ENCODE peak calls at places on chromosomes 12 and 14, in ten cellular contexts. O, H, J, D, A, T, R, F, C and I are unnamed samples.

GRCh38 chr12:1927051-1927680 is 8.7 kb upstream of the CACNA2D4 start:
- DNase-seq in O (no peak), H (no peak), J (no peak), D (no peak), A (no peak), T (no peak), R (no peak), F (no peak), C (no peak), I (no peak)

GRCh38 chr12:113933201-113933786 is 32.8 kb downstream of the RBM19 start:
- DNase-seq in O (no peak), H (no peak), J (peak), D (peak), A (no peak), T (no peak), R (peak), F (peak), C (no peak), I (no peak)

GRCh38 chr14:23550131-23550826 is 1.3 kb downstream of the ZFHX2 start:
- DNase-seq in O (no peak), H (no peak), J (no peak), D (no peak), A (no peak), T (no peak), R (no peak), F (no peak), C (no peak), I (no peak)

GRCh38 chr12:29581641-29582040 is 84.2 kb upstream of the OVCH1 start:
- DNase-seq in O (peak), H (no peak), J (no peak), D (no peak), A (no peak), T (no peak), R (no peak), F (no peak), C (no peak), I (no peak)

GRCh38 chr14:24816011-24816928 is 182.3 kb upstream of the GZMB start:
- DNase-seq in O (no peak), H (peak), J (no peak), D (no peak), A (peak), T (no peak), R (peak), F (no peak), C (no peak), I (no peak)

GRCh38 chr14:58149196-58149595 is 2.8 kb downstream of the ARMH4 start:
- DNase-seq in O (no peak), H (no peak), J (no peak), D (no peak), A (no peak), T (no peak), R (no peak), F (no peak), C (no peak), I (no peak)

GRCh38 chr12:18546399-18546798 is 191.4 kb downstream of the PLCZ1 start:
- DNase-seq in O (no peak), H (no peak), J (no peak), D (no peak), A (no peak), T (no peak), R (peak), F (no peak), C (peak), I (no peak)

GRCh38 chr12:47989023-47989417 is 15.3 kb downstream of the COL2A1 start:
- DNase-seq in O (no peak), H (peak), J (no peak), D (no peak), A (peak), T (no peak), R (no peak), F (no peak), C (no peak), I (no peak)

GRCh38 chr12:91577586-91578539 is 395.2 kb upstream of the DCN start:
- DNase-seq in O (peak), H (no peak), J (no peak), D (no peak), A (no peak), T (no peak), R (peak), F (no peak), C (no peak), I (no peak)

GRCh38 chr14:53227154-53227718 is 74.1 kb upstream of the DDHD1 start:
- DNase-seq in O (no peak), H (no peak), J (no peak), D (no peak), A (no peak), T (no peak), R (no peak), F (no peak), C (no peak), I (no peak)
- TF ChIP-seq CTCF in O (no peak), H (no peak), J (no peak), D (no peak), A (no peak), T (no peak), R (no peak), F (no peak), C (no peak), I (no peak)

GRCh38 chr14:54724123-54724522 is 157.2 kb downstream of the SAMD4A start:
- DNase-seq in O (no peak), H (no peak), J (no peak), D (no peak), A (no peak), T (no peak), R (no peak), F (no peak), C (no peak), I (no peak)

GRCh38 chr14:54719406-54719805 is 152.5 kb downstream of the SAMD4A start:
- DNase-seq in O (no peak), H (no peak), J (no peak), D (no peak), A (no peak), T (no peak), R (no peak), F (no peak), C (no peak), I (no peak)

GRCh38 chr14:54725998-54726397 is 159.1 kb downstream of the SAMD4A start:
- DNase-seq in O (no peak), H (no peak), J (no peak), D (no peak), A (no peak), T (no peak), R (no peak), F (no peak), C (no peak), I (no peak)

GRCh38 chr14:54724772-54725325 is 157.9 kb downstream of the SAMD4A start:
- DNase-seq in O (no peak), H (no peak), J (no peak), D (no peak), A (no peak), T (no peak), R (no peak), F (no peak), C (no peak), I (no peak)

DNA sequence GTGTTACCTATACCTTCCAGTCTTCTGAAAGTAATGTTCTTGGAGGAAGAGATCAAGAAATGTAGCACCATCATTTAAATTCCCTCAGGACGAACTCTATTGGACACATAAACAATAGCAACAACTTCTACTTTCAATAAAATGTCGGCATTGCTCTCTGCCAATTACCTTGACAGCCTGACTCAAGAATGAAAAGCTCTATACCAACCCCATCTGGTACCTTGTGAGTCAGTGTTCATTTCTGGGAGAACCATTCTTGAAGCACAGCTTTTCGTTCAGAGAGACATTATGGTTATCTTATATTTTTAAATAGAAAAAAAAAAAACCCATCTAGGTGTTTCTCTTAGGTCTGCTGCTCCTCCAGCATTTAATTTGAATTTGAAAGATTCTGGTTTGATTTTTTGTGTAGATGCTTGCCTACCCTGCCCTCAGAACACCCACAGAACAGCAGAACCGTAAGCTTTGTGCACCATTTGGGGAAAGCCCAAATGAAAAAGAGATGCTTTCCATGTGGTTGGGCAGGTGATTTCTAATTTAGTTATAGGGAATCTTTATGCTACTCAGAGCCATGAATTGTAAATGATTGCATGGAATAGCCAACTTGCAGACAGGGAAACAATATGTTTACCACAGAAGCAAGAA is 156.0 kb downstream of the SAMD4A start:
- DNase-seq in O (peak), H (no peak), J (no peak), D (no peak), A (no peak), T (no peak), R (peak), F (peak), C (no peak), I (no peak)
- TF ChIP-seq CTCF in O (peak), H (no peak), J (no peak), D (peak), A (no peak), T (no peak), R (peak), F (peak), C (no peak), I (no peak)

GRCh38 chr12:120855823-120856589 is 48.2 kb downstream of the SPPL3 start:
- DNase-seq in O (no peak), H (no peak), J (no peak), D (no peak), A (no peak), T (no peak), R (no peak), F (no peak), C (no peak), I (no peak)

GRCh38 chr12:120853188-120853587 is 51.0 kb downstream of the SPPL3 start:
- DNase-seq in O (no peak), H (no peak), J (no peak), D (no peak), A (no peak), T (no peak), R (no peak), F (no peak), C (no peak), I (no peak)

GRCh38 chr12:120854804-120855203 is 49.4 kb downstream of the SPPL3 start:
- DNase-seq in O (no peak), H (no peak), J (no peak), D (no peak), A (no peak), T (no peak), R (no peak), F (no peak), C (no peak), I (no peak)

GRCh38 chr12:120858306-120859088 is 45.7 kb downstream of the SPPL3 start:
- DNase-seq in O (peak), H (no peak), J (no peak), D (no peak), A (no peak), T (no peak), R (no peak), F (no peak), C (no peak), I (no peak)

DNA sequence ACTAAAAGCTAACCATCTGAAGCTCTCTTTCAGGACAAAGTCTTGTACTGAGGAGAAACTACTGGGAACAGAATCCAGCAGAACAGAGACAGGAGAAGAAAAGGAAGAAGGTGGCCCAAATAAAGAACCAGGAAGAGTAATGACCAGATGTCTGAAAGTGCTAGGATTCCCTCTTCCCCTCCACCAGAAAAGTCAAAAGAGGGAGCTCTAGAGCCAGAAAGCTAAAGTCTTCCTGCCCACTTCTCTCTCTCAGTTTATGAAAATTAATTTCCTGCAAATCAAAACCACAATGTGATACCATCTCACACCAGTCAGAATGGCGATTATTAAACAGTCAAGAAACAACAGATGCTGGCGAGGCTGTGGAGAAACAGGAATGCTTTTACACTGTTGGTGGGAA is 47.2 kb downstream of the SPPL3 start:
- DNase-seq in O (no peak), H (no peak), J (no peak), D (no peak), A (no peak), T (no peak), R (peak), F (no peak), C (no peak), I (no peak)
- TF ChIP-seq CTCF in O (no peak), H (no peak), J (no peak), D (no peak), A (no peak), T (no peak), R (peak), F (peak), C (peak), I (no peak)

GRCh38 chr14:64775081-64775777 is 71.0 kb downstream of the PLEKHG3 start:
- DNase-seq in O (no peak), H (no peak), J (no peak), D (no peak), A (no peak), T (no peak), R (no peak), F (no peak), C (no peak), I (no peak)
- TF ChIP-seq CTCF in O (no peak), H (no peak), J (no peak), D (no peak), A (no peak), T (no peak), R (no peak), F (no peak), C (no peak), I (no peak)

GRCh38 chr12:52172956-52173355 is 18.9 kb downstream of the KRT80 start:
- DNase-seq in O (no peak), H (no peak), J (no peak), D (no peak), A (peak), T (no peak), R (no peak), F (no peak), C (no peak), I (no peak)

GRCh38 chr12:52173526-52173925 is 18.3 kb downstream of the KRT80 start:
- DNase-seq in O (no peak), H (no peak), J (no peak), D (no peak), A (peak), T (no peak), R (no peak), F (no peak), C (no peak), I (no peak)

GRCh38 chr12:52169886-52170285 is 21.9 kb downstream of the KRT80 start:
- DNase-seq in O (no peak), H (no peak), J (no peak), D (no peak), A (peak), T (no peak), R (no peak), F (no peak), C (no peak), I (no peak)

GRCh38 chr12:52170827-52171226 is 21.0 kb downstream of the KRT80 start:
- DNase-seq in O (no peak), H (peak), J (peak), D (no peak), A (peak), T (no peak), R (no peak), F (no peak), C (no peak), I (no peak)

DNA sequence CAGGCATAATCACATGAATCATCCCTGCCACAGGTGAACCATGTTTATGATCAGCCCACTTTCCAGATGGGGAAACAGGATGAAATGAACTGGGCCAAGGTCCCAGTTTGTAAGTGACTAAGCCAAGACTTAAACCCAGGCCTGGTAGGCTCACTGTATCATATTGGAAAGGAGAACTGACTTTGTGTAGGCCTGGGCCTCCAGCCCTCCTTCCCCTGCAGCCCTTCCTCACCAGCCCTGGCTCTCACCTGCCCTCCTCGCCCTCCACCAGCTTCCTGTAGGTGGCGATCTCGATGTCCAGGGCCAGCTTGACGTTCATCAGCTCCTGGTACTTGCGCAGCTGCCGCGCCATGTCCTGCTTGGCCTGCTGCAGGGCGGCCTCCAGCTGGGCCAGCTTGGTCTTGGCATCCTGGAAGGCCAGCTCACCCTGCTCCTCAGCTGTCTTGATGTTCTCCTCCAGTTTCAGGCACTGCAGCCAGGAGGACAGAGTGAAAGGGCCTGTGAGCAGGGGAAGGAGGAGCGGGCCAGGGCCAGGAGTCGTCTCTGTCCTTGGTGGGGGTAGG is 19.8 kb downstream of the KRT80 start:
- DNase-seq in O (no peak), H (peak), J (no peak), D (no peak), A (peak), T (no peak), R (peak), F (no peak), C (peak), I (no peak)
- TF ChIP-seq CTCF in O (peak), H (peak), J (no peak), D (peak), A (peak), T (no peak), R (peak), F (peak), C (peak), I (no peak)

GRCh38 chr12:79508622-79509021 is 182.1 kb downstream of the PAWR start:
- DNase-seq in O (no peak), H (no peak), J (no peak), D (no peak), A (no peak), T (no peak), R (no peak), F (no peak), C (no peak), I (no peak)
- TF ChIP-seq CTCF in O (no peak), H (no peak), J (no peak), D (no peak), A (no peak), T (no peak), R (no peak), F (no peak), C (no peak), I (no peak)

GRCh38 chr12:105508096-105508495 is 177.6 kb downstream of the C12orf75 start:
- DNase-seq in O (no peak), H (no peak), J (no peak), D (no peak), A (no peak), T (no peak), R (no peak), F (no peak), C (no peak), I (no peak)

GRCh38 chr12:105506678-105507310 is 176.3 kb downstream of the C12orf75 start:
- DNase-seq in O (no peak), H (no peak), J (no peak), D (no peak), A (no peak), T (no peak), R (peak), F (no peak), C (no peak), I (no peak)

GRCh38 chr12:105507311-105508035 is 177.0 kb downstream of the C12orf75 start:
- DNase-seq in O (no peak), H (no peak), J (no peak), D (no peak), A (no peak), T (no peak), R (no peak), F (no peak), C (no peak), I (no peak)

GRCh38 chr12:105502426-105502930 is 172.0 kb downstream of the C12orf75 start:
- DNase-seq in O (no peak), H (no peak), J (no peak), D (no peak), A (no peak), T (no peak), R (no peak), F (no peak), C (no peak), I (no peak)

DNA sequence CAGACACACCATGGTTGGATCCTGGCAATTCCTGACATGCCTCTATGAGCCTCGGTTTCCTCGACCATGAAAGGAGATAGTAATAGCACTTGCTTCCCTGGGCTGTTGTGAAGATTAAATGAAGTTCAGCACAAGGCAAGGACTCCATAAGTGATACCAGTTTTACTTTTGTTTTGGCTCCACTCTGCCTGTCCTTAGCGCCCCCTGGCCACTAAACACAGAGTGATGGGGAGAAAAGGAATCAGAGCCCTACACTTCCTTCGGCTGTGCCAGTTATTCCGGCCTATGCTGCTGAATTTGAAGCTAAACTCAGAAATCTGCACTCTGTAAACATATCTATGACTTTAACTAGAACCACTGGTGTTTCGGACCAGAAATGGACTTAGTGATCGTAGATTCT is 173.8 kb downstream of the C12orf75 start:
- DNase-seq in O (peak), H (no peak), J (no peak), D (no peak), A (no peak), T (no peak), R (no peak), F (no peak), C (no peak), I (no peak)
- TF ChIP-seq CTCF in O (peak), H (no peak), J (no peak), D (no peak), A (no peak), T (no peak), R (no peak), F (no peak), C (no peak), I (no peak)

GRCh38 chr12:80936642-80937390 is 918 bp downstream of the LIN7A start:
- DNase-seq in O (peak), H (peak), J (peak), D (peak), A (peak), T (peak), R (peak), F (no peak), C (peak), I (no peak)
- TF ChIP-seq CTCF in O (no peak), H (no peak), J (no peak), D (no peak), A (no peak), T (no peak), R (no peak), F (peak), C (no peak), I (no peak)